ENCODE peak calls at places on chromosome 1, in ten cellular contexts. O, K, Y, Q, B, S, E, F, N and D are unnamed samples.

GRCh38 chr1:93770640-93771039 is 89.0 kb upstream of the BCAR3 start:
- DNase-seq in O (peak), K (no peak), Y (no peak), Q (peak), B (no peak), S (no peak), E (no peak), F (no peak), N (no peak), D (no peak)

GRCh38 chr1:115302390-115302961 is 35.6 kb downstream of the NGF start:
- DNase-seq in O (peak), K (peak), Y (no peak), Q (peak), B (no peak), S (no peak), E (no peak), F (no peak), N (no peak), D (no peak)

GRCh38 chr1:40182956-40183710 is 21.9 kb downstream of the RLF start:
- DNase-seq in O (peak), K (peak), Y (no peak), Q (peak), B (no peak), S (no peak), E (no peak), F (peak), N (no peak), D (peak)

GRCh38 chr1:90945287-90945686 is 76.5 kb downstream of the ZNF644 start:
- DNase-seq in O (no peak), K (no peak), Y (no peak), Q (no peak), B (no peak), S (no peak), E (no peak), F (no peak), N (no peak), D (no peak)

GRCh38 chr1:181208076-181208475 is 119.6 kb downstream of the IER5 start:
- DNase-seq in O (no peak), K (no peak), Y (no peak), Q (no peak), B (no peak), S (no peak), E (no peak), F (no peak), N (no peak), D (no peak)

GRCh38 chr1:113783254-113784103 is 24.2 kb upstream of the PHTF1 start:
- DNase-seq in O (peak), K (peak), Y (peak), Q (no peak), B (no peak), S (no peak), E (no peak), F (no peak), N (peak), D (no peak)

GRCh38 chr1:25796807-25797458 is 3.1 kb upstream of the SELENON start:
- DNase-seq in O (peak), K (peak), Y (peak), Q (peak), B (peak), S (peak), E (peak), F (peak), N (peak), D (peak)

GRCh38 chr1:66618390-66618789 is 84.4 kb downstream of the SGIP1 start:
- DNase-seq in O (peak), K (no peak), Y (no peak), Q (no peak), B (no peak), S (no peak), E (no peak), F (no peak), N (no peak), D (no peak)

GRCh38 chr1:35151220-35151619 is 41.7 kb downstream of the SFPQ start:
- DNase-seq in O (no peak), K (no peak), Y (no peak), Q (no peak), B (no peak), S (no peak), E (no peak), F (no peak), N (no peak), D (no peak)

GRCh38 chr1:7888248-7889010 is 35.6 kb upstream of the UTS2 start:
- DNase-seq in O (peak), K (peak), Y (no peak), Q (no peak), B (no peak), S (no peak), E (no peak), F (no peak), N (no peak), D (no peak)

GRCh38 chr1:116855220-116855619 is 54.5 kb upstream of the PTGFRN start:
- DNase-seq in O (peak), K (peak), Y (peak), Q (no peak), B (peak), S (peak), E (peak), F (no peak), N (peak), D (no peak)

GRCh38 chr1:177571485-177572076 is 398.3 kb downstream of the SEC16B start:
- DNase-seq in O (peak), K (no peak), Y (no peak), Q (no peak), B (no peak), S (no peak), E (no peak), F (no peak), N (peak), D (no peak)

GRCh38 chr1:236673284-236673919 is 12.9 kb upstream of the ACTN2 start:
- DNase-seq in O (peak), K (no peak), Y (no peak), Q (no peak), B (no peak), S (no peak), E (no peak), F (no peak), N (no peak), D (no peak)

GRCh38 chr1:204130989-204131892 is 20.6 kb downstream of the ETNK2 start:
- DNase-seq in O (peak), K (peak), Y (no peak), Q (no peak), B (no peak), S (no peak), E (peak), F (no peak), N (peak), D (no peak)

GRCh38 chr1:33460947-33461629 is 11.4 kb upstream of the ZSCAN20 start:
- DNase-seq in O (no peak), K (no peak), Y (peak), Q (no peak), B (peak), S (peak), E (no peak), F (no peak), N (peak), D (no peak)

GRCh38 chr1:156626079-156626438 is 6.8 kb downstream of the HAPLN2 start:
- DNase-seq in O (no peak), K (no peak), Y (no peak), Q (no peak), B (no peak), S (no peak), E (no peak), F (no peak), N (no peak), D (no peak)

GRCh38 chr1:48920741-48921330 is 144.1 kb upstream of the BEND5 start:
- DNase-seq in O (no peak), K (no peak), Y (no peak), Q (no peak), B (no peak), S (no peak), E (no peak), F (no peak), N (no peak), D (no peak)

GRCh38 chr1:212703991-212704564 is 4.4 kb upstream of the BATF3 start:
- DNase-seq in O (no peak), K (no peak), Y (no peak), Q (no peak), B (no peak), S (no peak), E (no peak), F (no peak), N (no peak), D (no peak)

GRCh38 chr1:199269241-199269640 is 630.4 kb downstream of the PTPRC start:
- DNase-seq in O (no peak), K (peak), Y (no peak), Q (no peak), B (no peak), S (no peak), E (no peak), F (no peak), N (no peak), D (no peak)

GRCh38 chr1:16618719-16619118 is 5.4 kb upstream of the NBPF1 start:
- DNase-seq in O (no peak), K (no peak), Y (peak), Q (peak), B (no peak), S (no peak), E (peak), F (no peak), N (peak), D (no peak)

GRCh38 chr1:24933468-24933867 is 3.4 kb upstream of the RUNX3 start:
- DNase-seq in O (no peak), K (no peak), Y (no peak), Q (no peak), B (no peak), S (no peak), E (no peak), F (no peak), N (no peak), D (no peak)

GRCh38 chr1:160261526-160261877 is 847 bp downstream of the DCAF8 start:
- DNase-seq in O (peak), K (peak), Y (no peak), Q (peak), B (no peak), S (no peak), E (no peak), F (peak), N (peak), D (no peak)

GRCh38 chr1:112296908-112297307 is 99.1 kb upstream of the CTTNBP2NL start:
- DNase-seq in O (peak), K (no peak), Y (no peak), Q (no peak), B (no peak), S (no peak), E (no peak), F (no peak), N (no peak), D (no peak)

GRCh38 chr1:6270432-6270831 is 9.5 kb upstream of the GPR153 start:
- DNase-seq in O (no peak), K (no peak), Y (no peak), Q (no peak), B (no peak), S (no peak), E (no peak), F (no peak), N (no peak), D (no peak)

GRCh38 chr1:24080131-24080530 is 31.8 kb downstream of the MYOM3 start:
- DNase-seq in O (no peak), K (no peak), Y (peak), Q (no peak), B (peak), S (peak), E (no peak), F (no peak), N (peak), D (no peak)

GRCh38 chr1:164588388-164589341 is 29.7 kb downstream of the PBX1 start:
- DNase-seq in O (peak), K (peak), Y (peak), Q (peak), B (peak), S (peak), E (peak), F (peak), N (peak), D (peak)

GRCh38 chr1:241286486-241286885 is 70.5 kb downstream of the RGS7 start:
- DNase-seq in O (no peak), K (no peak), Y (no peak), Q (no peak), B (no peak), S (no peak), E (no peak), F (no peak), N (no peak), D (no peak)

GRCh38 chr1:41330588-41331545 is 30.4 kb upstream of the FOXO6 start:
- DNase-seq in O (no peak), K (no peak), Y (no peak), Q (peak), B (no peak), S (no peak), E (no peak), F (no peak), N (no peak), D (no peak)

GRCh38 chr1:156681196-156681595 is 4.0 kb upstream of the NES start:
- DNase-seq in O (no peak), K (no peak), Y (no peak), Q (no peak), B (no peak), S (no peak), E (no peak), F (no peak), N (no peak), D (no peak)

GRCh38 chr1:9270290-9270900 is 22.3 kb upstream of the SPSB1 start:
- DNase-seq in O (no peak), K (no peak), Y (no peak), Q (peak), B (peak), S (peak), E (no peak), F (no peak), N (no peak), D (no peak)

GRCh38 chr1:168170552-168171508 is 7.9 kb upstream of the TIPRL start:
- DNase-seq in O (no peak), K (no peak), Y (no peak), Q (no peak), B (no peak), S (no peak), E (no peak), F (no peak), N (no peak), D (no peak)

GRCh38 chr1:115929846-115930245 is 46.5 kb upstream of the SLC22A15 start:
- DNase-seq in O (peak), K (peak), Y (no peak), Q (no peak), B (no peak), S (no peak), E (no peak), F (no peak), N (no peak), D (no peak)

GRCh38 chr1:171998711-171999110 is 157.4 kb downstream of the DNM3 start:
- DNase-seq in O (no peak), K (no peak), Y (no peak), Q (no peak), B (no peak), S (no peak), E (no peak), F (no peak), N (no peak), D (no peak)

GRCh38 chr1:225811622-225812487 is 1.9 kb downstream of the EPHX1 start:
- DNase-seq in O (peak), K (no peak), Y (peak), Q (peak), B (no peak), S (no peak), E (no peak), F (peak), N (peak), D (peak)

GRCh38 chr1:244049969-244050834 is 881 bp upstream of the ZBTB18 start:
- DNase-seq in O (no peak), K (no peak), Y (no peak), Q (peak), B (no peak), S (no peak), E (no peak), F (no peak), N (peak), D (no peak)

GRCh38 chr1:1621173-1621661 is 5.9 kb downstream of the MIB2 start:
- DNase-seq in O (no peak), K (no peak), Y (no peak), Q (no peak), B (peak), S (no peak), E (peak), F (no peak), N (no peak), D (no peak)

GRCh38 chr1:99441234-99442095 is 177.2 kb downstream of the PLPPR4 start:
- DNase-seq in O (peak), K (peak), Y (no peak), Q (no peak), B (no peak), S (no peak), E (no peak), F (no peak), N (peak), D (no peak)

GRCh38 chr1:157146244-157146643 is 8.0 kb upstream of the ETV3 start:
- DNase-seq in O (no peak), K (no peak), Y (no peak), Q (no peak), B (no peak), S (no peak), E (no peak), F (no peak), N (no peak), D (no peak)

GRCh38 chr1:19654386-19654785 is 10.3 kb downstream of the NBL1 start:
- DNase-seq in O (no peak), K (no peak), Y (no peak), Q (no peak), B (no peak), S (no peak), E (no peak), F (peak), N (no peak), D (no peak)

GRCh38 chr1:221993444-221993948 is 251.6 kb upstream of the DUSP10 start:
- DNase-seq in O (no peak), K (no peak), Y (no peak), Q (no peak), B (no peak), S (no peak), E (no peak), F (no peak), N (no peak), D (no peak)
- TF ChIP-seq CTCF in O (no peak), K (peak), Y (no peak), Q (peak), B (no peak), S (no peak), E (no peak), F (no peak), N (no peak), D (no peak)

GRCh38 chr1:96878640-96879039 is 157.1 kb downstream of the PTBP2 start:
- DNase-seq in O (no peak), K (no peak), Y (no peak), Q (no peak), B (no peak), S (no peak), E (no peak), F (no peak), N (no peak), D (no peak)

GRCh38 chr1:96872757-96873156 is 151.2 kb downstream of the PTBP2 start:
- DNase-seq in O (no peak), K (no peak), Y (no peak), Q (peak), B (no peak), S (no peak), E (no peak), F (no peak), N (no peak), D (no peak)
- TF ChIP-seq CTCF in O (no peak), K (no peak), Y (no peak), Q (peak), B (no peak), S (no peak), E (no peak), F (no peak), N (no peak), D (no peak)

GRCh38 chr1:46247433-46248121 is at the start of gene RAD54L:
- DNase-seq in O (peak), K (peak), Y (peak), Q (peak), B (peak), S (peak), E (peak), F (peak), N (peak), D (peak)

GRCh38 chr1:46242918-46243317 is 4.6 kb upstream of the RAD54L start:
- DNase-seq in O (no peak), K (no peak), Y (no peak), Q (no peak), B (no peak), S (no peak), E (no peak), F (no peak), N (no peak), D (no peak)

GRCh38 chr1:46248122-46248920 is 758 bp downstream of the RAD54L start:
- DNase-seq in O (no peak), K (no peak), Y (no peak), Q (peak), B (no peak), S (no peak), E (peak), F (peak), N (peak), D (peak)

GRCh38 chr1:46246548-46247432 is 773 bp upstream of the RAD54L start:
- DNase-seq in O (no peak), K (no peak), Y (peak), Q (no peak), B (peak), S (peak), E (peak), F (no peak), N (no peak), D (no peak)

GRCh38 chr1:46244656-46245371 is 2.7 kb upstream of the RAD54L start:
- DNase-seq in O (peak), K (no peak), Y (no peak), Q (no peak), B (no peak), S (no peak), E (no peak), F (peak), N (no peak), D (no peak)
- TF ChIP-seq CTCF in O (peak), K (peak), Y (no peak), Q (peak), B (peak), S (peak), E (no peak), F (peak), N (peak), D (no peak)

GRCh38 chr1:85027242-85027983 is 20.9 kb downstream of the MCOLN3 start:
- DNase-seq in O (peak), K (no peak), Y (no peak), Q (peak), B (no peak), S (no peak), E (no peak), F (peak), N (no peak), D (no peak)
- TF ChIP-seq CTCF in O (no peak), K (no peak), Y (no peak), Q (peak), B (peak), S (no peak), E (no peak), F (peak), N (no peak), D (no peak)

GRCh38 chr1:87149166-87150065 is 179.3 kb upstream of the LMO4 start:
- DNase-seq in O (peak), K (peak), Y (no peak), Q (no peak), B (no peak), S (no peak), E (no peak), F (no peak), N (no peak), D (no peak)

GRCh38 chr1:87148670-87149069 is 180.0 kb upstream of the LMO4 start:
- DNase-seq in O (no peak), K (no peak), Y (no peak), Q (no peak), B (no peak), S (no peak), E (no peak), F (no peak), N (no peak), D (no peak)

GRCh38 chr1:87154351-87154750 is 174.3 kb upstream of the LMO4 start:
- DNase-seq in O (no peak), K (no peak), Y (no peak), Q (no peak), B (no peak), S (no peak), E (no peak), F (no peak), N (no peak), D (no peak)

GRCh38 chr1:87150143-87150542 is 178.5 kb upstream of the LMO4 start:
- DNase-seq in O (no peak), K (no peak), Y (no peak), Q (no peak), B (no peak), S (no peak), E (no peak), F (no peak), N (no peak), D (no peak)

GRCh38 chr1:87151500-87152421 is 176.9 kb upstream of the LMO4 start:
- DNase-seq in O (peak), K (peak), Y (peak), Q (peak), B (peak), S (peak), E (peak), F (no peak), N (peak), D (peak)
- TF ChIP-seq CTCF in O (peak), K (peak), Y (peak), Q (peak), B (peak), S (peak), E (no peak), F (no peak), N (no peak), D (no peak)

DNA sequence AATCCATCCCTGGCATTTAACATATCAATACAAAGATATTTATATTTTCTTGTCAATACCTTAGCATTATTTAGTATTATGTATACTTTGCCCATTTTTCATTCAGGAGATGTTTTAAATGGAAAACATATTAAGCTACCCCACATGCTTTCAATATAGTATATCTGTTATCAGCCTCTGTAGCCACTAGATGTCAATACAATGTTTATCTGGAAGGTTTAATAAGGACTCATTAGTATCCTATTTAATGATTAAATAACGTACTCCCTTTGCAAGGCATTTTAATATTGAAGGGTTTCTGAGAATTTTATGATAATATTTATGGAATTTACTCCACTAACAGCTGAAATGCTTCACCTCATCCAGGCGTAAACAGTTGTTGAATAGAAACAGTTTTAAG is 329.5 kb upstream of the ADGRL2 start:
- DNase-seq in O (no peak), K (no peak), Y (no peak), Q (no peak), B (no peak), S (no peak), E (no peak), F (no peak), N (no peak), D (no peak)
- TF ChIP-seq CTCF in O (no peak), K (no peak), Y (no peak), Q (no peak), B (no peak), S (no peak), E (no peak), F (no peak), N (no peak), D (no peak)